ENCODE peak calls at places on chromosomes 4 and X, in four cellular contexts. A, U, D and Z are unnamed samples.

GRCh38 chr4:25861951-25862410 is 807 bp downstream of the SEL1L3 start:
- DNase-seq in A (peak), U (peak), D (no peak), Z (peak)

GRCh38 chr4:41177016-41177415 is 37.3 kb downstream of the APBB2 start:
- DNase-seq in A (no peak), U (no peak), D (no peak), Z (no peak)

GRCh38 chr4:83929550-83929949 is 393.6 kb downstream of the GPAT3 start:
- DNase-seq in A (no peak), U (no peak), D (no peak), Z (no peak)

GRCh38 chr4:61201562-61202099 is 1.5 kb downstream of the ADGRL3 start:
- DNase-seq in A (no peak), U (no peak), D (no peak), Z (no peak)

GRCh38 chr4:74942251-74942917 is 9.5 kb downstream of the PARM1 start:
- DNase-seq in A (no peak), U (no peak), D (no peak), Z (no peak)

GRCh38 chrX:9148626-9149385 is 114.9 kb upstream of the FAM9B start:
- DNase-seq in A (no peak), U (no peak), D (no peak), Z (no peak)

GRCh38 chr4:145132521-145133098 is 34.5 kb downstream of the ABCE1 start:
- DNase-seq in A (no peak), U (no peak), D (no peak), Z (no peak)

GRCh38 chrX:37658352-37659030 is 27.1 kb upstream of the XK start:
- DNase-seq in A (no peak), U (no peak), D (no peak), Z (no peak)

GRCh38 chr4:751676-752075 is 46.0 kb downstream of the PCGF3 start:
- DNase-seq in A (no peak), U (no peak), D (no peak), Z (no peak)

GRCh38 chr4:8538703-8539567 is 41.3 kb upstream of the GPR78 start:
- DNase-seq in A (no peak), U (peak), D (no peak), Z (no peak)

GRCh38 chrX:154002215-154002719 is 17.4 kb downstream of the IRAK1 start:
- DNase-seq in A (peak), U (no peak), D (no peak), Z (peak)

GRCh38 chrX:16666541-16666940 is 16.6 kb downstream of the S100G start:
- DNase-seq in A (no peak), U (no peak), D (no peak), Z (no peak)

GRCh38 chr4:30945586-30945985 is 225.4 kb downstream of the PCDH7 start:
- DNase-seq in A (no peak), U (no peak), D (no peak), Z (no peak)

GRCh38 chr4:150567070-150567469 is 14.9 kb upstream of the MAB21L2 start:
- DNase-seq in A (no peak), U (no peak), D (no peak), Z (no peak)

GRCh38 chr4:3010998-3011397 is 47.6 kb downstream of the GRK4 start:
- DNase-seq in A (no peak), U (no peak), D (no peak), Z (no peak)

GRCh38 chr4:168509786-168510185 is 12.9 kb downstream of the PALLD start:
- DNase-seq in A (no peak), U (no peak), D (no peak), Z (no peak)

GRCh38 chrX:121975666-121976065 is 928.3 kb downstream of the GLUD2 start:
- DNase-seq in A (no peak), U (no peak), D (no peak), Z (no peak)

GRCh38 chrX:133215747-133216146 is 2.4 kb downstream of the TFDP3 start:
- DNase-seq in A (no peak), U (no peak), D (no peak), Z (no peak)

GRCh38 chr4:175560628-175561027 is 251.4 kb downstream of the GPM6A start:
- DNase-seq in A (no peak), U (no peak), D (no peak), Z (no peak)

GRCh38 chr4:22187203-22187835 is 238.7 kb upstream of the KCNIP4 start:
- DNase-seq in A (no peak), U (no peak), D (no peak), Z (no peak)

GRCh38 chr4:39614487-39615162 is 24.0 kb downstream of the SMIM14 start:
- DNase-seq in A (no peak), U (no peak), D (no peak), Z (no peak)

GRCh38 chr4:81030617-81031388 is at the start of gene BMP3:
- DNase-seq in A (no peak), U (peak), D (no peak), Z (no peak)

GRCh38 chr4:168998596-168998995 is 11.5 kb downstream of the CBR4 start:
- DNase-seq in A (no peak), U (no peak), D (no peak), Z (no peak)

DNA sequence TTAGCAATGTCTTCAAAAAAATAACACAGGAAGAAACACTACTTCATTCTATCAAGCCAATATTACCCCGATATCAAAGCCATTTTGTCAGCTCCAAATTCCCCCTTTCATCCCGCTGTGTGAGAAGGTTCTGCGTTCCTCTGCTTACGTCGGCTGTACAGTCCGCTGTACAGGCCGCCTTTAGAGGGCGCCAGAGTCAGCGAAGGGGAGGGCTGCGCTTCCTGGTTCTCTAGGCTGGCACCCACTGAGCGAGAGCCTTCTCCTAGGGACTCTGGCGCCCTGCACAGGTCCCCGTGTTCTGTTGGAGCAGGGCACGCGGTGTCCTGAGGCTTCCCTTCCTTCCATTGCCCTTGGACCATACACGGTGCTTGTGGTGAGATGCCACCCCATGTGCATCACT is 25.3 kb upstream of the CT45A1 start:
- DNase-seq in A (no peak), U (no peak), D (no peak), Z (no peak)
- TF ChIP-seq CTCF in A (no peak), U (no peak), D (no peak), Z (no peak)

GRCh38 chr4:101806914-101807313 is 16.4 kb downstream of the BANK1 start:
- DNase-seq in A (no peak), U (no peak), D (no peak), Z (no peak)
- TF ChIP-seq CTCF in A (no peak), U (no peak), D (no peak), Z (no peak)

DNA sequence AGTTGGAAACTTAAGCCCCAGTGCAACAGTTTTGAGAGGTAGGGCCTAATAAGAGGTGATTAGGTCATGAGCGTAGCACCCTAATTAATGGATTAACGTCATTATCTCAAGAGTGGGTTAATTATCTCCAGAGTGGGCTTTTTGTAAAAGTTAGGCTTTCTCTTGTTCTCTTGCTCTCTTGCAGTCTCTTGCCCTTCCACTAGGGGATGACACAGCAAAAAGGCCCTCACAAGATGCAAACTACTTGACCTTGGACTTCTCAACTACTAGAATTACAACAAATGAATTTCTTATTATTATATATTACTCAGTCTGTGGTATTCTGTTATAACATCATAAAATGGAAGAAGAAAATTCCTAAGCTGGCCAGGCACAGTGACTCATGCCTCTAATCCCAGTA is 22.1 kb upstream of the NDST3 start:
- DNase-seq in A (no peak), U (no peak), D (no peak), Z (no peak)
- TF ChIP-seq CTCF in A (no peak), U (no peak), D (peak), Z (no peak)

GRCh38 chr4:27084685-27085356 is 224.2 kb downstream of the STIM2 start:
- DNase-seq in A (no peak), U (peak), D (no peak), Z (no peak)
- TF ChIP-seq CTCF in A (no peak), U (no peak), D (no peak), Z (no peak)

GRCh38 chr4:100288811-100289529 is 98.7 kb upstream of the DDIT4L start:
- DNase-seq in A (no peak), U (no peak), D (no peak), Z (no peak)

GRCh38 chr4:100289980-100290379 is 99.7 kb upstream of the DDIT4L start:
- DNase-seq in A (no peak), U (no peak), D (no peak), Z (no peak)

GRCh38 chr4:100288167-100288566 is 97.9 kb upstream of the DDIT4L start:
- DNase-seq in A (no peak), U (no peak), D (no peak), Z (no peak)

GRCh38 chr4:100290585-100290984 is 100.3 kb upstream of the DDIT4L start:
- DNase-seq in A (no peak), U (no peak), D (no peak), Z (no peak)

GRCh38 chr4:100289530-100289888 is 99.2 kb upstream of the DDIT4L start:
- DNase-seq in A (no peak), U (no peak), D (no peak), Z (no peak)
- TF ChIP-seq CTCF in A (no peak), U (no peak), D (no peak), Z (no peak)